ENCODE peak calls at places on chromosome 2, in seven cellular contexts. X is breast epithelium, I is uterus, E is fibroblast of mammary gland, J is cardiac fibroblast, M is neural crest cell, D is sigmoid colon. Y is an unnamed sample.

GRCh38 chr2:19933351-19933981 is 31.7 kb upstream of the TTC32 start:
- DNase-seq in M (no peak), E (peak), I (no peak), J (peak), X (no peak), D (no peak), Y (no peak)

GRCh38 chr2:111626037-111626861 is 257.7 kb downstream of the ANAPC1 start:
- DNase-seq in I (no peak), M (no peak), D (no peak), E (no peak), J (no peak), X (no peak), Y (no peak)

GRCh38 chr2:85537600-85538506 is 1.1 kb upstream of the MAT2A start:
- DNase-seq in I (peak), D (peak), X (peak), M (peak), E (peak), J (peak), Y (peak)

GRCh38 chr2:181772334-181772733 is 92.0 kb upstream of the NEUROD1 start:
- DNase-seq in M (no peak), E (no peak), J (no peak), D (no peak), I (no peak), X (no peak), Y (no peak)

GRCh38 chr2:10865841-10866240 is 45.9 kb upstream of the KCNF1 start:
- DNase-seq in D (no peak), J (no peak), E (no peak), X (no peak), I (no peak), M (no peak), Y (no peak)

GRCh38 chr2:23241106-23241505 is 143.9 kb upstream of the KLHL29 start:
- DNase-seq in J (no peak), M (no peak), X (no peak), E (no peak), D (no peak), I (no peak), Y (no peak)

GRCh38 chr2:127664065-127664894 is 11.1 kb downstream of the LIMS2 start:
- DNase-seq in D (peak), X (peak), I (peak), M (peak), E (no peak), J (no peak), Y (peak)

GRCh38 chr2:85790032-85790431 is 36.2 kb downstream of the ATOH8 start:
- DNase-seq in E (no peak), M (no peak), X (no peak), I (no peak), D (peak), J (no peak), Y (no peak)

GRCh38 chr2:227780981-227781630 is 32.5 kb upstream of the CCL20 start:
- DNase-seq in M (no peak), J (no peak), D (no peak), I (no peak), X (no peak), E (no peak), Y (no peak)

GRCh38 chr2:70385966-70386595 is 84.2 kb upstream of the FAM136A start:
- DNase-seq in J (peak), D (no peak), E (peak), X (no peak), I (no peak), M (no peak), Y (no peak)

GRCh38 chr2:26649322-26649721 is 8.2 kb upstream of the CIB4 start:
- DNase-seq in D (no peak), E (no peak), I (no peak), M (no peak), J (no peak), X (no peak), Y (no peak)

GRCh38 chr2:28471214-28471613 is 24.6 kb upstream of the PLB1 start:
- DNase-seq in D (peak), J (no peak), M (no peak), X (no peak), E (no peak), I (no peak), Y (no peak)

GRCh38 chr2:207505728-207506127 is 24.0 kb upstream of the CREB1 start:
- DNase-seq in I (no peak), E (peak), X (no peak), J (peak), D (no peak), M (no peak), Y (no peak)

GRCh38 chr2:207506426-207506825 is 23.3 kb upstream of the CREB1 start:
- DNase-seq in E (no peak), D (no peak), J (no peak), I (no peak), X (no peak), M (no peak), Y (no peak)

GRCh38 chr2:207503234-207503633 is 26.5 kb upstream of the CREB1 start:
- DNase-seq in X (no peak), D (no peak), E (peak), I (no peak), J (peak), M (no peak), Y (no peak)

GRCh38 chr2:207505180-207505579 is 24.6 kb upstream of the CREB1 start:
- DNase-seq in M (no peak), E (peak), X (no peak), I (no peak), D (no peak), J (peak), Y (no peak)

GRCh38 chr2:207504513-207505171 is 25.1 kb upstream of the CREB1 start:
- DNase-seq in E (peak), I (peak), X (no peak), M (peak), J (peak), D (no peak), Y (no peak)
- TF ChIP-seq CTCF in E (peak), I (no peak), X (no peak), M (no peak), J (peak), D (no peak), Y (no peak)

DNA sequence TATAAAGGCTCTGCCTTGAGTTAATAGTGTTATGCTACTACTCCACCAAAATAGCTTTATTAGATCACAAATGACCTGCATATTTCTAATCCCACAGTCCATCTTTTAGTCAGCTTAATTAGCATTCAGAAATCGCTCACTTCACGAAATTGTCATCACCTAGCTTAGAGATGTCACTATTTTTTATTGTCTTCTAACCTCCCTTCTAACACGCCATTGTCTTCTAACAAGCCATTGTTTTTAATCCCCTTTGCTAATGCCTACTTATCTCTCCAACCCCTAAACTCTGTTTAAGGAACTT is 97.1 kb downstream of the EPB41L5 start:
- DNase-seq in I (no peak), E (no peak), J (no peak), X (no peak), M (no peak), D (no peak), Y (no peak)
- TF ChIP-seq CTCF in I (no peak), E (no peak), J (no peak), X (no peak), M (no peak), D (no peak), Y (no peak)

GRCh38 chr2:219076253-219076652 is 15.5 kb upstream of the IHH start:
- DNase-seq in M (no peak), I (no peak), X (no peak), E (no peak), J (no peak), D (no peak), Y (no peak)

GRCh38 chr2:219081701-219082331 is 21.1 kb upstream of the IHH start:
- DNase-seq in D (no peak), X (no peak), J (no peak), E (no peak), M (no peak), I (no peak), Y (no peak)

GRCh38 chr2:219081096-219081495 is 20.4 kb upstream of the IHH start:
- DNase-seq in M (no peak), X (no peak), I (no peak), D (no peak), J (no peak), E (no peak), Y (no peak)

GRCh38 chr2:219079417-219079816 is 18.7 kb upstream of the IHH start:
- DNase-seq in J (peak), D (no peak), M (no peak), E (peak), I (no peak), X (no peak), Y (no peak)

GRCh38 chr2:219078126-219078525 is 17.4 kb upstream of the IHH start:
- DNase-seq in X (no peak), J (no peak), D (no peak), E (peak), M (no peak), I (no peak), Y (no peak)
- TF ChIP-seq CTCF in X (no peak), J (peak), D (no peak), E (peak), M (no peak), I (no peak), Y (no peak)

GRCh38 chr2:172333626-172334330 is 93.6 kb upstream of the ITGA6 start:
- DNase-seq in J (no peak), E (no peak), I (no peak), M (no peak), D (no peak), X (no peak), Y (no peak)
- TF ChIP-seq CTCF in J (no peak), E (no peak), I (no peak), M (no peak), D (no peak), X (no peak), Y (no peak)

DNA sequence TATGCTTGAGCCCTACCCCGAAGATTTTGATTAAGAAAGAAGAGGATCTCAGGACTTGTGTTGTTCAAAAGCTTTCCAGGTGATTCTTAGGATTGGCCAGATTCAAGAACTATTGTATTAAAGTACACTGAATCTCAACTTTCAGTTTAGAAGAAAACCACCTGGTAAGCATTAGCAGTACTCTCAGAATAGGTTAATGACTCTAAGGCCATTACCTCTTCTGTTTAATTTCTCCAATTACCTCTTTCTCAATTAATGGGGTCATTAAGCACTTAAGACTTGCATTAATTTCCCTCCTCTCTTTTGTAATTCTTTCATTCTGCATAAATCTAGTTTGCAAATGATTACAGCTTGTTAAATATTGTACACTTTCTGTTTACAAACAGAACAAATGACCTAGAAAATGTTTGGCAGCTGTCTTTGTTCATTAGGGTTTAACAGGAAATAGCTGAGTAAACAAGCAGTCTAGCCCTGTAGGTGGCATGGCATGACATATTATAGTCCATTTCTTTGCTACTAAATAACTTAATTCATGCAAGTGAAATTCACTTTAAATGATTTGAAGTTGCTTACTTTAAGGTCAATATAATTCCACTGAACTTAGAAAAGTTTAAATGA is 20.4 kb upstream of the TDRD15 start:
- DNase-seq in E (no peak), M (no peak), D (no peak), X (no peak), J (no peak), I (no peak), Y (no peak)
- TF ChIP-seq CTCF in E (no peak), M (no peak), D (no peak), X (no peak), J (no peak), I (no peak), Y (no peak)

GRCh38 chr2:58135861-58136260 is 89.3 kb downstream of the VRK2 start:
- DNase-seq in J (no peak), I (no peak), X (no peak), M (no peak), D (no peak), E (no peak), Y (no peak)

GRCh38 chr2:58133395-58133794 is 86.8 kb downstream of the VRK2 start:
- DNase-seq in E (peak), X (no peak), I (no peak), M (no peak), J (peak), D (no peak), Y (no peak)

GRCh38 chr2:58127111-58127510 is 80.5 kb downstream of the VRK2 start:
- DNase-seq in J (no peak), I (no peak), E (no peak), M (no peak), X (no peak), D (no peak), Y (no peak)

GRCh38 chr2:58130238-58130637 is 83.6 kb downstream of the VRK2 start:
- DNase-seq in M (no peak), J (no peak), I (no peak), E (no peak), X (no peak), D (no peak), Y (no peak)

DNA sequence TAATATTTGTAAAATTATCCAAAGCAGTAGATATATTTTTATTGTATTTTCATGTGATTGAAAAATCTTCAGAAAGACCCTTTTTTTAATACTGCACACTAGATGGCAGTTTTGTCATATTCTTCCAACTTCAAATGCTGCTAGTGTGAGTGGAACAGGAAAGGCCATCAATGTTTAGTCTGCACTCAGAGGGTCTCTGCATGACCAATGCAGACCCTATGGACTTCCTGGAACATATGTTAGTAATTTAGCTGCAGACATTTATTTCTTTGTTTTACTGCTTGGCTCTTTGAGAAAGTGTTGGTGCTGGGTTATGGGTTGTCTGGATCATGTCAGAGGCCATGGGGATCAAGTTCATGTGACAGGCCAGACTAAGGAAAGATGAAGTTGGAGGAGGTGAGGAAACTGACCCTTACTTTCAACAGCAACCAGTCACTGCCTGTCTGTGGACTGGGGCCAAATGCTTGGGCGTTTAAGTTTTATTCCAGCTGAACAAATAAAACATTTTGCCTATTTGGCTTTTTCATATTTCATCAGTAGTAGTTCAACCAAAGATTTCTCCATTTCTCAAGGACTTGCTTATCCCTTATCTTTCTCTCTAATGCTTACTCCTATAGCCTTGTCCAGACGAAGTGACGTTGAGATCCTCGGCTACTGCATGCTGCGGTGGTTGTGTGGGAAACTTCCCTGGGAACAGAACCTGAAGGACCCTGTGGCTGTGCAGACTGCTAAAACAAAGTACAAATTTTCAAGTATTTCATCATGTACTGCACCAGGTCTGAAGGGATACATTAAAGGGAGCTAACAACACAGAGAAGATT is 84.8 kb downstream of the VRK2 start:
- DNase-seq in M (no peak), J (peak), I (no peak), E (peak), D (no peak), X (no peak), Y (no peak)
- TF ChIP-seq CTCF in M (peak), J (no peak), I (peak), E (no peak), D (no peak), X (no peak), Y (no peak)

DNA sequence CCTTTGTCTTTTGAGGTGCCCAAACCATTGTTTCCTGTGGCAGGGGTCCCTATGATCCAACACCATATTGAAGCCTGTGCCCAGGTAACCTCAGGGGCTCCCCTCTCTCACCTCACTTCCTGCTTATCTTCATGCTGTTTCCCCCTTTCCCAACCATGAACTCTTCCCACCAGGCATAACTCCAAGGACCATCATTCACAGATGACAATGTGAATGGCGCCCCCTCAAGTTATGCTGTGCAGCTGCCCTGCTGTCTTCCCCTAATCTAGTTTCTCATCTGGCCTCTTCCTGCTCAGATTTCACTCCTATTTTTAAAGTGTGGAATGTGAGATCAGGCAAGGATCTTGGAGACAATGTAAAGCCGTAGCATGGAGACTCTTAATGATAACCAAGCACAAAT is 1.4 kb downstream of the GMPPA start:
- DNase-seq in J (peak), I (no peak), X (no peak), D (no peak), E (peak), M (no peak), Y (no peak)
- TF ChIP-seq CTCF in J (peak), I (no peak), X (no peak), D (no peak), E (peak), M (peak), Y (no peak)

DNA sequence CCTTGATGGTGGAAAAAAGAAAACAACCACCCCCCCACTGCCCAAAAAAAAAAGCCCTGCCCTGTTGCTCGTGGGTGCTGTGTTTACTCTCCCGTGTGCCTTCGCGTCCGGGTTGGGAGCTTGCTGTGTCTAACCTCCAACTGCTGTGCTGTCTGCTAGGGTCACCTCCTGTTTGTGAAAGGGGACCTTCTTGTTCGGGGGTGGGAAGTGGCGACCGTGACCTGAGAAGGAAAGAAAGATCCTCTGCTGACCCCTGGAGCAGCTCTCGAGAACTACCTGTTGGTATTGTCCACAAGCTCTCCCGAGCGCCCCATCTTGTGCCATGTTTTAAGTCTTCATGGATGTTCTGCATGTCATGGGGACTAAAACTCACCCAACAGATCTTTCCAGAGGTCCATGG is 28.0 kb downstream of the MAL start:
- DNase-seq in I (no peak), J (peak), M (no peak), D (peak), E (no peak), X (no peak), Y (peak)
- TF ChIP-seq CTCF in I (no peak), J (no peak), M (no peak), D (no peak), E (no peak), X (no peak), Y (no peak)

Y was measured in endothelial cell.